ENCODE peak calls at places on chromosomes 4 and X, in eight cellular contexts. P, D, U, N, Z, K, A and F are unnamed samples.

GRCh38 chr4:186807131-186807530 is 83.5 kb upstream of the FAT1 start:
- DNase-seq in P (no peak), U (no peak), A (no peak), Z (no peak), K (no peak), N (no peak), D (no peak), F (no peak)

GRCh38 chr4:89305712-89306437 is 1.7 kb downstream of the GPRIN3 start:
- DNase-seq in A (no peak), K (no peak), P (no peak), N (no peak), Z (no peak), U (no peak), D (no peak), F (peak; percentile 44)

GRCh38 chr4:25190407-25190806 is 30.2 kb upstream of the SEPSECS start:
- DNase-seq in A (no peak), P (no peak), U (no peak), N (peak; percentile 53), K (peak; percentile 17), D (peak; percentile 42), Z (no peak), F (no peak)

GRCh38 chrX:100615015-100615414 is 21.6 kb downstream of the TSPAN6 start:
- DNase-seq in Z (peak; percentile 57), A (no peak), N (peak; percentile 77), P (no peak), U (no peak), D (peak; percentile 6), K (peak; percentile 18), F (no peak)

GRCh38 chr4:26885912-26886274 is 25.3 kb downstream of the STIM2 start:
- DNase-seq in P (no peak), Z (no peak), D (no peak), N (peak; percentile 18), K (no peak), U (no peak), A (no peak), F (no peak)

GRCh38 chrX:10615931-10616780 is 4.2 kb downstream of the MID1 start:
- DNase-seq in U (peak; percentile 43), Z (no peak), D (peak; percentile 50), A (no peak), K (peak; percentile 46), N (peak; percentile 68), P (no peak), F (no peak)

GRCh38 chr4:27239651-27240050 is 379.0 kb downstream of the STIM2 start:
- DNase-seq in N (no peak), D (no peak), A (no peak), U (no peak), P (no peak), K (no peak), Z (no peak), F (no peak)

GRCh38 chr4:5395781-5396180 is 312.6 kb downstream of the EVC2 start:
- DNase-seq in P (no peak), Z (no peak), U (no peak), N (no peak), D (no peak), K (no peak), A (no peak), F (peak; percentile 32)

GRCh38 chr4:180356766-180357165 is 1886.4 kb upstream of the TENM3 start:
- DNase-seq in N (no peak), U (no peak), Z (no peak), D (no peak), A (no peak), K (no peak), P (no peak), F (no peak)

GRCh38 chr4:169179609-169180526 is 90.9 kb downstream of the SH3RF1 start:
- DNase-seq in P (no peak), N (no peak), Z (no peak), D (no peak), U (no peak), K (no peak), A (no peak), F (no peak)
- TF ChIP-seq POLR2AphosphoS5 in P (no peak), N (no peak), Z (no peak), D (no peak), U (no peak), K (no peak), A (no peak), F (no peak)

GRCh38 chr4:11149612-11150259 is 279.0 kb downstream of the HS3ST1 start:
- DNase-seq in Z (no peak), N (no peak), A (no peak), D (no peak), K (no peak), U (no peak), P (no peak), F (no peak)
- H3K27ac ChIP-seq in Z (no peak overlapping the region), N (peak overlapping the region; percentile 59), A (no peak overlapping the region), D (no peak overlapping the region), K (no peak overlapping the region), U (no peak overlapping the region), P (no peak overlapping the region), F (no peak overlapping the region)

DNA sequence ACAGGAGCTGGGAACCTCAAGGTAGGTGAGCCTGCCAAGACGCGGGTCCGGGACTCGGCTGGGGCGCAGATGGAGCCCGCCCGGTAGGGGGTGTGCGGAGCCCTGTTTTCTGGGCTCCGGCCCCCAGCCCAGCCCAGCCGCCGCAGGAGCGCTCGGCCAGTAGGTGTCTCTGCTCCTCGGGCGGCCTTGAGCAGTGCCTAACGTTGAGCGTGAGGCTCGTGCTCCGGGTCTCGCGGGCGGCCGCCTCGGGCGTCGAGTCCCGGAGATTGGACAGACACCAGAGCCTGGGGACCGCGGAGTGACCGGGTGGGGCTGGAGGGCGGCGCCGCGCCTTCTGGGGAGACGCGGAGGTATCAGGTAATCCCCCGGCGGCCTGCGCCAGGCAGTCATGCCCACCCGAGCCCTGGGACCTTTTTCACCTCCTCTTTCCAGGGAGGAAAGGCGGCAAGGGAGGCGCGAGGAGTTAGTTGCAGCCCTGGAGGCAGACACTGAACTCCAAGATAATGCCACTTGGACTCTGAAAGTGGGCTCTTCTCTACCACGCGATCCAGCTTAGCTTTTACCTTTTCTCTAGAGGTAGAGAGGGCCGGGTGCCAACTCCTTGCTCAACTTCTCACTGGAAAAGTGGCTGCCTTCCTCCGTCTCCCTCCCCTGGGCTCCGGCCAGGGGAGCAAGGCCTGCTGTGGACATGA is 14.5 kb upstream of the FGG start:
- DNase-seq in A (peak; percentile 38), Z (peak; percentile 49), U (peak; percentile 65), K (peak; percentile 38), D (peak; percentile 77), N (peak; percentile 91), P (no peak), F (peak; percentile 76)
- H3K4me3 ChIP-seq in A (peak overlapping the region; percentile 55), Z (no peak overlapping the region), U (peak overlapping the region; percentile 37), K (peak overlapping the region; percentile 36), D (no peak overlapping the region), N (peak overlapping the region; percentile 74), P (peak overlapping the region; percentile 36), F (peak overlapping the region; percentile 43)

GRCh38 chr4:119629142-119629471 is 503 bp upstream of the PDE5A start:
- DNase-seq in D (no peak), P (no peak), U (no peak), K (no peak), Z (no peak), N (no peak), A (no peak), F (no peak)

GRCh38 chr4:119626943-119627266 is 1.7 kb downstream of the PDE5A start:
- DNase-seq in N (no peak), P (no peak), A (no peak), U (no peak), K (no peak), Z (no peak), D (no peak), F (no peak)

GRCh38 chr4:119628281-119629141 is at the start of gene PDE5A:
- DNase-seq in U (peak; percentile 83), P (peak; percentile 85), A (peak; percentile 74), N (peak; percentile 95), D (peak; percentile 78), K (peak; percentile 90), Z (peak; percentile 46), F (peak; percentile 81)

GRCh38 chr4:119626420-119626819 is 2.2 kb downstream of the PDE5A start:
- DNase-seq in P (no peak), Z (no peak), A (no peak), K (no peak), N (no peak), U (no peak), D (no peak), F (no peak)

GRCh38 chr4:119627267-119628190 is 1.1 kb downstream of the PDE5A start:
- DNase-seq in U (peak; percentile 51), N (peak; percentile 90), K (peak; percentile 72), A (peak; percentile 42), Z (no peak), D (peak; percentile 63), P (no peak), F (peak; percentile 94)
- TF ChIP-seq POLR2AphosphoS5 in U (no peak), N (no peak), K (peak; percentile 37), A (no peak), Z (no peak), D (no peak), P (no peak), F (peak; percentile 22)